ENCODE peak calls at places on chromosomes 5 and 9, in six cellular contexts. One of them, this sample, is unnamed.
A peak's percentile ranks its signal among the peaks of the same experiment; 100 is the strongest.

GRCh38 chr5:170184007-170184687 is 48.6 kb upstream of the C5orf58 start:
- DNase-seq in HepG2: peak; percentile 49
- DNase-seq in foreskin fibroblast: peak; percentile 26
- DNase-seq in hepatocyte: peak; percentile 82
- DNase-seq in thoracic aorta: no peak
- DNase-seq in heart right ventricle: peak; percentile 42
- DNase-seq in this sample: peak; percentile 39

GRCh38 chr5:159061186-159061796 is 38.4 kb downstream of the EBF1 start:
- DNase-seq in foreskin fibroblast: peak; percentile 82
- DNase-seq in heart right ventricle: peak; percentile 64
- DNase-seq in thoracic aorta: peak; percentile 68
- DNase-seq in HepG2: no peak
- DNase-seq in hepatocyte: no peak
- DNase-seq in this sample: peak; percentile 60

GRCh38 chr9:124818431-124819281 is 34.6 kb upstream of the WDR38 start:
- DNase-seq in hepatocyte: peak; percentile 69
- DNase-seq in thoracic aorta: no peak
- DNase-seq in heart right ventricle: no peak
- DNase-seq in HepG2: peak; percentile 90
- DNase-seq in foreskin fibroblast: peak; percentile 23
- DNase-seq in this sample: peak; percentile 60

GRCh38 chr5:11815916-11816315 is 88.3 kb downstream of the CTNND2 start:
- DNase-seq in heart right ventricle: no peak
- DNase-seq in HepG2: no peak
- DNase-seq in foreskin fibroblast: no peak
- DNase-seq in hepatocyte: no peak
- DNase-seq in thoracic aorta: no peak
- DNase-seq in this sample: no peak

GRCh38 chr5:157400741-157401140 is 59.3 kb upstream of the NIPAL4 start:
- DNase-seq in hepatocyte: no peak
- DNase-seq in heart right ventricle: no peak
- DNase-seq in foreskin fibroblast: no peak
- DNase-seq in thoracic aorta: no peak
- DNase-seq in HepG2: no peak
- DNase-seq in this sample: no peak

GRCh38 chr9:15079989-15080388 is 169.8 kb upstream of the FREM1 start:
- DNase-seq in hepatocyte: no peak
- DNase-seq in heart right ventricle: no peak
- DNase-seq in HepG2: peak; percentile 95
- DNase-seq in foreskin fibroblast: no peak
- DNase-seq in thoracic aorta: no peak
- DNase-seq in this sample: no peak

GRCh38 chr9:133315997-133316396 is 20.0 kb downstream of the SURF6 start:
- DNase-seq in foreskin fibroblast: no peak
- DNase-seq in heart right ventricle: no peak
- DNase-seq in hepatocyte: no peak
- DNase-seq in HepG2: no peak
- DNase-seq in thoracic aorta: no peak
- DNase-seq in this sample: no peak

GRCh38 chr9:100937377-100937776 is 91.2 kb upstream of the PLPPR1 start:
- DNase-seq in HepG2: no peak
- DNase-seq in heart right ventricle: no peak
- DNase-seq in foreskin fibroblast: no peak
- DNase-seq in thoracic aorta: no peak
- DNase-seq in hepatocyte: no peak
- DNase-seq in this sample: no peak

GRCh38 chr5:59893061-59893435 is 478 bp downstream of the PDE4D start:
- DNase-seq in heart right ventricle: no peak
- DNase-seq in HepG2: no peak
- DNase-seq in foreskin fibroblast: no peak
- DNase-seq in thoracic aorta: no peak
- DNase-seq in hepatocyte: no peak
- DNase-seq in this sample: no peak

GRCh38 chr5:53406630-53407316 is 73.7 kb upstream of the FST start:
- DNase-seq in HepG2: peak; percentile 5
- DNase-seq in hepatocyte: no peak
- DNase-seq in heart right ventricle: no peak
- DNase-seq in thoracic aorta: no peak
- DNase-seq in foreskin fibroblast: peak; percentile 87
- DNase-seq in this sample: peak; percentile 84

GRCh38 chr5:115296130-115296997 is at the start of gene CCDC112:
- DNase-seq in thoracic aorta: peak; percentile 31
- DNase-seq in HepG2: peak; percentile 36
- DNase-seq in heart right ventricle: peak; percentile 82
- DNase-seq in hepatocyte: peak; percentile 88
- DNase-seq in foreskin fibroblast: peak; percentile 76
- DNase-seq in this sample: peak; percentile 78

GRCh38 chr5:2381861-2382260 is 369.6 kb downstream of the IRX2 start:
- DNase-seq in HepG2: no peak
- DNase-seq in thoracic aorta: no peak
- DNase-seq in heart right ventricle: no peak
- DNase-seq in hepatocyte: no peak
- DNase-seq in foreskin fibroblast: no peak
- DNase-seq in this sample: no peak

GRCh38 chr9:122370303-122370702 is 521 bp upstream of the PTGS1 start:
- DNase-seq in heart right ventricle: no peak
- DNase-seq in hepatocyte: no peak
- DNase-seq in HepG2: no peak
- DNase-seq in thoracic aorta: no peak
- DNase-seq in foreskin fibroblast: no peak
- DNase-seq in this sample: no peak

GRCh38 chr5:43193171-43193951 is 1.3 kb downstream of the NIM1K start:
- DNase-seq in foreskin fibroblast: peak; percentile 87
- DNase-seq in heart right ventricle: no peak
- DNase-seq in hepatocyte: peak; percentile 57
- DNase-seq in thoracic aorta: peak; percentile 8
- DNase-seq in HepG2: peak; percentile 34
- DNase-seq in this sample: peak; percentile 91

GRCh38 chr5:17203329-17204132 is 13.9 kb upstream of the BASP1 start:
- DNase-seq in HepG2: peak; percentile 41
- DNase-seq in heart right ventricle: no peak
- DNase-seq in hepatocyte: peak; percentile 70
- DNase-seq in foreskin fibroblast: peak; percentile 68
- DNase-seq in thoracic aorta: no peak
- DNase-seq in this sample: peak; percentile 90

GRCh38 chr5:147051193-147051592 is 172.6 kb upstream of the PPP2R2B start:
- DNase-seq in heart right ventricle: no peak
- DNase-seq in hepatocyte: no peak
- DNase-seq in foreskin fibroblast: no peak
- DNase-seq in thoracic aorta: no peak
- DNase-seq in HepG2: no peak
- DNase-seq in this sample: no peak

GRCh38 chr9:129026442-129027223 is 1.5 kb downstream of the SH3GLB2 start:
- DNase-seq in hepatocyte: peak; percentile 85
- DNase-seq in HepG2: peak; percentile 20
- DNase-seq in heart right ventricle: no peak
- DNase-seq in thoracic aorta: no peak
- DNase-seq in foreskin fibroblast: no peak
- DNase-seq in this sample: peak; percentile 46

GRCh38 chr5:116554764-116555163 is 19.9 kb downstream of the SEMA6A start:
- DNase-seq in heart right ventricle: no peak
- DNase-seq in HepG2: peak; percentile 44
- DNase-seq in thoracic aorta: no peak
- DNase-seq in hepatocyte: no peak
- DNase-seq in foreskin fibroblast: no peak
- DNase-seq in this sample: no peak

GRCh38 chr5:148740966-148741742 is 85.3 kb upstream of the ADRB2 start:
- DNase-seq in HepG2: peak; percentile 42
- DNase-seq in thoracic aorta: no peak
- DNase-seq in heart right ventricle: no peak
- DNase-seq in hepatocyte: peak; percentile 61
- DNase-seq in foreskin fibroblast: peak; percentile 75
- DNase-seq in this sample: peak; percentile 75

GRCh38 chr9:127451681-127452480 is 571 bp downstream of the LRSAM1 start:
- DNase-seq in hepatocyte: peak; percentile 72
- DNase-seq in heart right ventricle: peak; percentile 46
- DNase-seq in thoracic aorta: no peak
- DNase-seq in foreskin fibroblast: no peak
- DNase-seq in HepG2: no peak
- DNase-seq in this sample: peak; percentile 72

GRCh38 chr9:116154334-116154975 is 864 bp downstream of the PAPPA start:
- DNase-seq in thoracic aorta: no peak
- DNase-seq in hepatocyte: peak; percentile 59
- DNase-seq in foreskin fibroblast: no peak
- DNase-seq in heart right ventricle: no peak
- DNase-seq in HepG2: no peak
- DNase-seq in this sample: no peak

GRCh38 chr5:138647261-138647788 is 72.1 kb upstream of the HSPA9 start:
- DNase-seq in thoracic aorta: no peak
- DNase-seq in hepatocyte: no peak
- DNase-seq in HepG2: no peak
- DNase-seq in heart right ventricle: no peak
- DNase-seq in foreskin fibroblast: no peak
- DNase-seq in this sample: peak; percentile 38

GRCh38 chr5:176744584-176744965 is 65.8 kb upstream of the UNC5A start:
- DNase-seq in foreskin fibroblast: no peak
- DNase-seq in HepG2: no peak
- DNase-seq in hepatocyte: no peak
- DNase-seq in heart right ventricle: no peak
- DNase-seq in thoracic aorta: no peak
- DNase-seq in this sample: no peak

GRCh38 chr9:34035656-34036055 is 13.0 kb downstream of the UBAP2 start:
- DNase-seq in heart right ventricle: no peak
- DNase-seq in thoracic aorta: no peak
- DNase-seq in HepG2: peak; percentile 60
- DNase-seq in hepatocyte: no peak
- DNase-seq in foreskin fibroblast: no peak
- DNase-seq in this sample: no peak

DNA sequence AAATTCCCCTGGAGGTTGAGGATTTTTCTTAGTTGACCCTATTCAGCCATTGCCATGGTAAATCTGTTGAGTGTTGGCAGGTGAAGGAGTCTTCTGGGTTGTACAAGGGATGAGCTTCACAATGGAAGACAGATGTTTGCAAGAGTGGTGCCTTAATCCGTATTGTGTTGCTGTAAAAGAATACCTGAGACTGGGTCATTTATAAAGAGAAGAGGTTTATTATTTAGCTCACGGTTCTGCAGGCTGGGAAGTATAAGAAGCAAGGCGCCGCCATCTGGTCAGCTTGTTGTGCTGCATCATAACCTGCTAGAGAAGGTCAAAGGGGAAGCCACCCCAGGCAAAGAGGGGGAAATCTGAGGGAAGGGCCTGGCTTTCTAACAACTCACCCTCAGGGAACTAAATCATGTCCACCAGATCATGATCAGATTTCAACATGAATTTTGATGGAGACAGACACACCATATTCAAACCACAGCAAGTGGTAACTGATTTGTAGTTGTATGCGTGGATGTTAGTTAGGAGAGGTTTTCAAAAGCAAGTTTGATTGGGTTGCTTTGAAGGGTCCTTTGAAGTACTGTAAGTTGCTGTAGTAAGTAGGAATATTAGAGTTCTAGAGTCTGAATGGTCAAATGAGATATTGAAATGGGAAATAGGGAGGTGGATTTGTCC is 2.5 kb downstream of the TNPO1 start:
- DNase-seq in hepatocyte: peak; percentile 83
- DNase-seq in thoracic aorta: peak; percentile 13
- DNase-seq in HepG2: peak; percentile 53
- DNase-seq in foreskin fibroblast: peak; percentile 48
- DNase-seq in heart right ventricle: peak; percentile 51
- DNase-seq in this sample: peak; percentile 71
- TF ChIP-seq CTCF in hepatocyte: peak; percentile 79
- TF ChIP-seq CTCF in thoracic aorta: peak; percentile 45
- TF ChIP-seq CTCF in HepG2: peak; percentile 78
- TF ChIP-seq CTCF in foreskin fibroblast: peak; percentile 76
- TF ChIP-seq CTCF in heart right ventricle: peak; percentile 52
- TF ChIP-seq CTCF in this sample: peak; percentile 79

DNA sequence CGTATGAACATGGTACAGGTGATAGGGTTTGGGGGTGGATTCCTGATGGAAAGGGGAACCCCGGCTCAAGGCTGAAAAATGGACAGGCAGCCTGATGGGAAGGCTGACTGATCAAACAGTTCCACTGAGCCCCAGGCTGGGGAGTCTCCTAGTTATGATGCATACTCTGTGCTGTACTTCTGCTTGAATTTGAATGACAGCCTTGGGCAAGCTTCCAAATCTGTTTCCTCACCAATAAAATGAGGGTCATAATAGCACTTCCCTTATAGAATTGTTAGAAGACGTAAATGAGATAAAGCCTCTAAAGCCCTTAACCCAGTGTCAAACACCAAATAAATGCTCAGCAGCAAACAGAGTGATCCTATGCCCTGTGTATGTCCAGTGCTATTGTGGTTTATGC is 478.5 kb upstream of the DMAC1 start:
- DNase-seq in foreskin fibroblast: no peak
- DNase-seq in HepG2: no peak
- DNase-seq in thoracic aorta: no peak
- DNase-seq in hepatocyte: no peak
- DNase-seq in heart right ventricle: no peak
- DNase-seq in this sample: no peak
- TF ChIP-seq CTCF in foreskin fibroblast: no peak
- TF ChIP-seq CTCF in HepG2: no peak
- TF ChIP-seq CTCF in thoracic aorta: no peak
- TF ChIP-seq CTCF in hepatocyte: no peak
- TF ChIP-seq CTCF in heart right ventricle: no peak
- TF ChIP-seq CTCF in this sample: no peak

GRCh38 chr5:175700991-175701390 is 43.1 kb downstream of the HRH2 start:
- DNase-seq in thoracic aorta: no peak
- DNase-seq in hepatocyte: no peak
- DNase-seq in HepG2: no peak
- DNase-seq in foreskin fibroblast: no peak
- DNase-seq in heart right ventricle: no peak
- DNase-seq in this sample: no peak
- TF ChIP-seq CTCF in thoracic aorta: peak; percentile 37
- TF ChIP-seq CTCF in hepatocyte: peak; percentile 13
- TF ChIP-seq CTCF in HepG2: peak; percentile 44
- TF ChIP-seq CTCF in foreskin fibroblast: no peak
- TF ChIP-seq CTCF in heart right ventricle: peak; percentile 31
- TF ChIP-seq CTCF in this sample: peak; percentile 45

DNA sequence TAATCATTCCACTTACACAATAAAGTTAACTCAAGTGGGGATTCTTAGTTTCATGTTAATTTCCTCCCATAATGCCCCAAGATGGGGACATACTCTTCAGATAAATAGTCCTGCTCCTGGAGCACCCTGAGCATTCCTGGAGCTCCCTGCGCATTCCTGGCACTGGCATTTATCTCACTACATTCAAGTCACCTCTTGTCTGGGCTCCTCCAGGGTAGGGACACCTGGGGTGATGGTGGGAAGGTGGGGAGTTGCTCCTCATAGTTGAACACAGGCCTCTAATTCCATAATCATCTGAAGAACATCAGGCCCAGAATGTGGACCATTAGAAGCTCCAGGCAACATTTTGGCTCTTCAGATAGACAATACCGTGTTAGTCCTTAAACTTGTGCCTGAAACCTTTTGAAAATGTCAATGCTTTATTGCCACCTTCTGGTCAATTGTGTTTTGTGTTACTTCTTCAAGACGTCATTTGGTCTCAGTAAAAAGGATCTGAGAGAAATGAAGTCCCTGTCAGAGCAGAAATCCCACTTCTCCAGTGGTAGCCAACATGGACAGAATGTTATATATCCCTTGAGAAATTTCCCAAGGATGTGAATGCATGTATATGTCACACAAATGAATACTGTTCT is 14.2 kb upstream of the AGGF1 start:
- DNase-seq in thoracic aorta: no peak
- DNase-seq in foreskin fibroblast: peak; percentile 28
- DNase-seq in heart right ventricle: peak; percentile 7
- DNase-seq in hepatocyte: peak; percentile 54
- DNase-seq in HepG2: peak; percentile 12
- DNase-seq in this sample: peak; percentile 68
- TF ChIP-seq CTCF in thoracic aorta: peak; percentile 24
- TF ChIP-seq CTCF in foreskin fibroblast: peak; percentile 30
- TF ChIP-seq CTCF in heart right ventricle: peak; percentile 43
- TF ChIP-seq CTCF in hepatocyte: peak; percentile 55
- TF ChIP-seq CTCF in HepG2: peak; percentile 45
- TF ChIP-seq CTCF in this sample: peak; percentile 48

GRCh38 chr9:112971415-112971814 is 40.6 kb downstream of the ZNF883 start:
- DNase-seq in heart right ventricle: no peak
- DNase-seq in foreskin fibroblast: no peak
- DNase-seq in hepatocyte: peak; percentile 13
- DNase-seq in thoracic aorta: no peak
- DNase-seq in HepG2: peak; percentile 5
- DNase-seq in this sample: peak; percentile 6
- TF ChIP-seq CTCF in heart right ventricle: no peak
- TF ChIP-seq CTCF in foreskin fibroblast: no peak
- TF ChIP-seq CTCF in hepatocyte: peak; percentile 21
- TF ChIP-seq CTCF in thoracic aorta: no peak
- TF ChIP-seq CTCF in HepG2: peak; percentile 59
- TF ChIP-seq CTCF in this sample: peak; percentile 30